ENCODE peak calls at places on chromosome 9, in six cellular contexts. N, K, R, E, Q and G are unnamed samples.

GRCh38 chr9:89305868-89306267 is 5.1 kb upstream of the CKS2 start:
- DNase-seq in N (no peak), K (no peak), R (no peak), E (no peak), Q (no peak), G (no peak)

GRCh38 chr9:27303219-27303618 is 6.3 kb upstream of the EQTN start:
- DNase-seq in N (no peak), K (no peak), R (no peak), E (peak), Q (no peak), G (no peak)

GRCh38 chr9:129936222-129936621 is 101.0 kb downstream of the USP20 start:
- DNase-seq in N (no peak), K (no peak), R (no peak), E (no peak), Q (no peak), G (no peak)

GRCh38 chr9:11915699-11916098 is 777.5 kb upstream of the TYRP1 start:
- DNase-seq in N (no peak), K (no peak), R (no peak), E (no peak), Q (no peak), G (no peak)

GRCh38 chr9:33697171-33697570 is 98.2 kb upstream of the PRSS3 start:
- DNase-seq in N (no peak), K (no peak), R (no peak), E (no peak), Q (no peak), G (no peak)

GRCh38 chr9:109224751-109225150 is 57.7 kb upstream of the FRRS1L start:
- DNase-seq in N (no peak), K (no peak), R (no peak), E (no peak), Q (no peak), G (no peak)

GRCh38 chr9:133539434-133539833 is 4.9 kb downstream of the ADAMTSL2 start:
- DNase-seq in N (no peak), K (peak), R (no peak), E (no peak), Q (no peak), G (no peak)

GRCh38 chr9:88799706-88800682 is 191.3 kb upstream of the S1PR3 start:
- DNase-seq in N (no peak), K (no peak), R (no peak), E (no peak), Q (no peak), G (no peak)

GRCh38 chr9:106532616-106533015 is 330.4 kb upstream of the ZNF462 start:
- DNase-seq in N (no peak), K (no peak), R (no peak), E (no peak), Q (no peak), G (no peak)

GRCh38 chr9:21836437-21837161 is 34.2 kb downstream of the MTAP start:
- DNase-seq in N (no peak), K (no peak), R (no peak), E (no peak), Q (no peak), G (no peak)

GRCh38 chr9:77892171-77892570 is 139.4 kb downstream of the GNAQ start:
- DNase-seq in N (no peak), K (no peak), R (no peak), E (no peak), Q (no peak), G (no peak)

GRCh38 chr9:17906841-17907779 is 328.2 kb downstream of the SH3GL2 start:
- DNase-seq in N (no peak), K (peak), R (peak), E (no peak), Q (no peak), G (no peak)

GRCh38 chr9:136661641-136662325 is 933 bp upstream of the EGFL7 start:
- DNase-seq in N (no peak), K (peak), R (no peak), E (no peak), Q (no peak), G (no peak)

GRCh38 chr9:93996863-93997262 is 41.7 kb upstream of the BARX1 start:
- DNase-seq in N (no peak), K (no peak), R (no peak), E (no peak), Q (no peak), G (no peak)

GRCh38 chr9:84371737-84372136 is 31.2 kb upstream of the SLC28A3 start:
- DNase-seq in N (no peak), K (no peak), R (no peak), E (peak), Q (no peak), G (no peak)

GRCh38 chr9:37156781-37157356 is 36.5 kb downstream of the ZCCHC7 start:
- DNase-seq in N (no peak), K (no peak), R (no peak), E (peak), Q (no peak), G (no peak)

GRCh38 chr9:136312436-136312835 is 8.5 kb upstream of the CCDC187 start:
- DNase-seq in N (no peak), K (peak), R (no peak), E (peak), Q (peak), G (no peak)